ENCODE peak calls at places on chromosomes 16 and 17, in five cellular contexts. M is AG10803, L is fibroblast of lung, E is hepatocyte, S is PC-3. U is an unnamed sample.

GRCh38 chr17:41835214-41835799 is 725 bp downstream of the NT5C3B start:
- DNase-seq in M (no peak), L (peak; percentile 7), E (no peak), S (no peak), U (no peak)

GRCh38 chr17:7626956-7627249 is 718 bp downstream of the SAT2 start:
- DNase-seq in M (no peak), L (no peak), E (no peak), S (no peak), U (no peak)

GRCh38 chr17:45131616-45132301 is 556 bp downstream of the PLCD3 start:
- DNase-seq in M (no peak), L (no peak), E (peak; percentile 75), S (peak; percentile 59), U (no peak)

GRCh38 chr16:67164599-67165061 is at the start of gene HSF4:
- DNase-seq in M (no peak), L (no peak), E (peak; percentile 59), S (no peak), U (no peak)

GRCh38 chr17:43401293-43401692 is 2.5 kb downstream of the ARL4D start:
- DNase-seq in M (peak; percentile 88), L (peak; percentile 79), E (peak; percentile 62), S (peak; percentile 87), U (peak; percentile 86)

GRCh38 chr16:1327619-1327947 is 5.9 kb upstream of the BAIAP3 start:
- DNase-seq in M (no peak), L (no peak), E (no peak), S (no peak), U (no peak)

GRCh38 chr16:89785523-89786155 is 30.8 kb downstream of the FANCA start:
- DNase-seq in M (no peak), L (no peak), E (no peak), S (no peak), U (no peak)

GRCh38 chr16:27174007-27174406 is 29.3 kb upstream of the KDM8 start:
- DNase-seq in M (no peak), L (no peak), E (no peak), S (peak; percentile 67), U (no peak)

GRCh38 chr17:43536236-43537088 is 9.7 kb downstream of the ETV4 start:
- DNase-seq in M (peak; percentile 79), L (peak; percentile 46), E (no peak), S (peak; percentile 43), U (peak; percentile 65)

GRCh38 chr16:19717319-19717718 is 708 bp downstream of the KNOP1 start:
- DNase-seq in M (peak; percentile 1), L (peak; percentile 16), E (no peak), S (no peak), U (no peak)

GRCh38 chr16:19715566-19715965 is 2.5 kb downstream of the KNOP1 start:
- DNase-seq in M (no peak), L (no peak), E (no peak), S (peak; percentile 79), U (peak; percentile 63)

GRCh38 chr16:19716183-19716582 is 1.8 kb downstream of the KNOP1 start:
- DNase-seq in M (no peak), L (no peak), E (no peak), S (peak; percentile 56), U (no peak)

GRCh38 chr16:19718624-19718965 is 524 bp downstream of the IQCK start:
- DNase-seq in M (no peak), L (peak; percentile 30), E (peak; percentile 37), S (no peak), U (no peak)

GRCh38 chr16:19717781-19718623 is at the start of the genes IQCK and KNOP1:
- DNase-seq in M (peak; percentile 85), L (peak; percentile 89), E (peak; percentile 94), S (peak; percentile 77), U (peak; percentile 80)
- TF ChIP-seq CTCF in M (peak; percentile 21), L (peak; percentile 16), E (peak; percentile 4), S (no peak), U (no peak)

GRCh38 chr17:34116306-34116705 is 138.8 kb upstream of the CCL2 start:
- DNase-seq in M (no peak), L (no peak), E (no peak), S (no peak), U (no peak)
- TF ChIP-seq CTCF in M (no peak), L (no peak), E (no peak), S (no peak), U (no peak)

DNA sequence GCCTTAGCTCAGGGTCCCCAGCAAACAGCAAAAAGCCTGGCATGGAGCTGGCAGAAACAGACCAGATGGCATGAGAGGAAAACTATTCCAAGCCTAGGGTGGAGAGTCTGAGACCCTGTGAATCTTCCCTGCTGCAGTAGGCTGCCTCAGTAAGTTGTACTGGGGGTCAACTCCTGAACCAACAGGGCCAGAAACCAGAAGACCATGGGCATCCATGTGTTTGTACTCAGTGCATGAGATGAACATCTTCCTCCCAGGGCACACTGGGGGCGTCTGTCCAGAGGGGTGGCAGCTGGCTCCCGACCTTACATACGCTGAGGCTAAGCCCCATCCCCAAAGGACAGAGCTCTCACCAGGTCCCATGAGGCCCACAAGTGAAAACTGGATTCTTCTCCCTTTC is 214.5 kb downstream of the C16orf78 start:
- DNase-seq in M (no peak), L (no peak), E (no peak), S (no peak), U (no peak)
- TF ChIP-seq CTCF in M (no peak), L (no peak), E (no peak), S (no peak), U (no peak)

GRCh38 chr17:61474934-61475333 is 22.7 kb downstream of the TBX4 start:
- DNase-seq in M (no peak), L (no peak), E (no peak), S (no peak), U (no peak)

GRCh38 chr17:61477204-61477834 is 25.1 kb downstream of the TBX4 start:
- DNase-seq in M (no peak), L (no peak), E (peak; percentile 33), S (no peak), U (no peak)

GRCh38 chr17:61478026-61478789 is 26.0 kb downstream of the TBX4 start:
- DNase-seq in M (no peak), L (no peak), E (no peak), S (no peak), U (no peak)

GRCh38 chr17:61475726-61476125 is 23.5 kb downstream of the TBX4 start:
- DNase-seq in M (peak; percentile 63), L (no peak), E (no peak), S (peak; percentile 27), U (peak; percentile 32)

GRCh38 chr17:61476476-61477203 is 24.4 kb downstream of the TBX4 start:
- DNase-seq in M (no peak), L (no peak), E (no peak), S (no peak), U (no peak)
- TF ChIP-seq CTCF in M (no peak), L (no peak), E (no peak), S (no peak), U (no peak)

U was measured in MCF 10A.